ENCODE peak calls at places on chromosomes 3 and 15, in nine cellular contexts. R is GM23338; T is hypothalamus; Y is activated T-cell treated with anti-CD3 and anti-CD28 coated beads for 1 hour; G is T-helper 9 cell; C is naive thymus-derived CD8-positive, alpha-beta T cell; M is LoVo; W is mucosa of descending colon; H is iPS DF 6.9. E is an unnamed sample.

GRCh38 chr3:50675179-50676030 is 678 bp downstream of the DOCK3 start:
- DNase-seq in M (no peak), W (no peak), R (peak; percentile 80), Y (peak; percentile 42), C (peak; percentile 60), H (no peak), T (peak; percentile 78), G (peak; percentile 44), E (peak; percentile 79)

GRCh38 chr3:35012210-35012609 is 627.1 kb upstream of the ARPP21 start:
- DNase-seq in H (no peak), R (no peak), G (no peak), T (no peak), W (no peak), Y (no peak), M (no peak), C (no peak), E (no peak)

GRCh38 chr15:70437089-70437488 is 326.3 kb downstream of the UACA start:
- DNase-seq in H (no peak), M (no peak), W (no peak), T (no peak), G (no peak), Y (no peak), C (no peak), R (no peak), E (no peak)

GRCh38 chr3:134608957-134609525 is 41.8 kb downstream of the KY start:
- DNase-seq in H (no peak), C (no peak), Y (no peak), M (no peak), G (no peak), R (no peak), W (no peak), T (no peak), E (no peak)

GRCh38 chr15:101820781-101821180 is 8.8 kb downstream of the OR4F15 start:
- DNase-seq in R (no peak), W (no peak), M (no peak), C (no peak), H (no peak), G (no peak), T (no peak), Y (no peak), E (no peak)

GRCh38 chr15:61051570-61052031 is 177.5 kb downstream of the RORA start:
- DNase-seq in W (no peak), M (no peak), G (no peak), Y (no peak), C (no peak), H (peak; percentile 13), R (peak; percentile 69), T (peak; percentile 9), E (no peak)

GRCh38 chr3:185630182-185630622 is 44.1 kb downstream of the SENP2 start:
- DNase-seq in R (no peak), H (no peak), W (no peak), G (no peak), T (peak; percentile 17), C (no peak), Y (no peak), M (peak; percentile 60), E (no peak)

GRCh38 chr3:125480656-125481374 is 39.2 kb downstream of the SNX4 start:
- DNase-seq in M (no peak), G (no peak), W (no peak), H (no peak), Y (no peak), R (no peak), T (no peak), C (no peak), E (no peak)

GRCh38 chr3:131503328-131503650 is 518 bp upstream of the MRPL3 start:
- DNase-seq in R (peak; percentile 3), H (no peak), W (no peak), T (no peak), C (no peak), M (no peak), Y (no peak), G (no peak), E (no peak)

GRCh38 chr15:100879461-100880138 is at the start of gene ALDH1A3:
- DNase-seq in Y (no peak), M (peak; percentile 87), R (peak; percentile 56), G (no peak), T (no peak), W (no peak), H (no peak), C (no peak), E (no peak)